ENCODE peak calls at places on chromosomes 7 and 10, in eight cellular contexts. K is OCI-LY7, X is endothelial cell of umbilical vein, I is IMR-90, W is kidney, Y is left ventricle myocardium inferior, D is A549, H is fibroblast of lung. U is an unnamed sample.

GRCh38 chr10:101938316-101939272 is 95.0 kb upstream of the KCNIP2 start:
- DNase-seq in X (peak; percentile 97), D (peak; percentile 31), W (no peak), Y (no peak), I (peak; percentile 93), H (peak; percentile 89), K (peak; percentile 21), U (peak; percentile 19)

GRCh38 chr7:50331564-50332208 is 27.2 kb downstream of the IKZF1 start:
- DNase-seq in Y (no peak), W (no peak), X (no peak), H (no peak), I (no peak), D (no peak), K (peak; percentile 74), U (no peak)

GRCh38 chr7:17677408-17677807 is 262.9 kb downstream of the SNX13 start:
- DNase-seq in Y (no peak), H (peak; percentile 75), W (no peak), I (peak; percentile 75), D (no peak), K (no peak), X (no peak), U (no peak)

GRCh38 chr7:28362812-28363211 is 49.5 kb upstream of the CREB5 start:
- DNase-seq in D (no peak), I (no peak), W (no peak), K (no peak), H (no peak), X (no peak), Y (no peak), U (no peak)

GRCh38 chr7:46283852-46284251 is 362.8 kb upstream of the IGFBP3 start:
- DNase-seq in K (no peak), X (no peak), D (no peak), I (no peak), H (no peak), W (no peak), Y (peak; percentile 31), U (no peak)

GRCh38 chr7:91759205-91759863 is 121.2 kb downstream of the MTERF1 start:
- DNase-seq in W (peak; percentile 71), Y (no peak), H (peak; percentile 54), D (peak; percentile 65), I (no peak), X (no peak), K (no peak), U (no peak)

GRCh38 chr10:79127151-79127961 is 58.6 kb downstream of the ZMIZ1 start:
- DNase-seq in X (peak; percentile 67), W (peak; percentile 88), Y (peak; percentile 76), K (no peak), D (peak; percentile 95), I (peak; percentile 86), H (peak; percentile 83), U (peak; percentile 64)

GRCh38 chr10:132132391-132132841 is 54.3 kb upstream of the DPYSL4 start:
- DNase-seq in H (no peak), Y (peak; percentile 8), D (no peak), W (peak; percentile 57), I (no peak), X (no peak), K (no peak), U (no peak)

GRCh38 chr10:69876286-69876685 is 74.6 kb downstream of the COL13A1 start:
- DNase-seq in K (no peak), I (no peak), X (no peak), W (peak; percentile 51), Y (no peak), D (no peak), H (no peak), U (no peak)

GRCh38 chr7:26189697-26190096 is 10.8 kb downstream of the HNRNPA2B1 start:
- DNase-seq in Y (no peak), D (no peak), I (no peak), K (no peak), X (no peak), W (no peak), H (no peak), U (no peak)

GRCh38 chr10:86313621-86314041 is 53.0 kb downstream of the GRID1 start:
- DNase-seq in D (no peak), Y (no peak), X (no peak), W (no peak), I (no peak), K (no peak), H (no peak), U (no peak)

GRCh38 chr7:120985130-120985758 is 3.3 kb upstream of the CPED1 start:
- DNase-seq in W (no peak), Y (no peak), K (no peak), X (no peak), D (no peak), I (peak; percentile 23), H (no peak), U (no peak)

GRCh38 chr10:77844713-77845454 is 81.7 kb downstream of the DLG5 start:
- DNase-seq in H (peak; percentile 37), X (peak; percentile 83), K (no peak), D (peak; percentile 70), W (peak; percentile 46), I (peak; percentile 83), Y (no peak), U (no peak)

GRCh38 chr10:124688889-124689670 is 55.1 kb downstream of the FAM53B start:
- DNase-seq in H (no peak), D (no peak), X (no peak), Y (no peak), K (no peak), I (no peak), W (no peak), U (no peak)

GRCh38 chr7:43646603-43647313 is 63.9 kb downstream of the STK17A start:
- DNase-seq in D (no peak), Y (no peak), X (no peak), K (peak; percentile 13), W (no peak), H (peak; percentile 41), I (peak; percentile 60), U (no peak)

GRCh38 chr7:14207711-14208110 is 218.2 kb upstream of the ETV1 start:
- DNase-seq in I (no peak), Y (no peak), D (no peak), X (no peak), W (no peak), K (no peak), H (no peak), U (no peak)
- H3K4me1 ChIP-seq in I (no peaks in the 10 kb centered on the region), Y (peaks cover 13% of the 10 kb centered on the region), D (no peaks in the 10 kb centered on the region), X (no peaks in the 10 kb centered on the region), W (no peaks in the 10 kb centered on the region), K (no peaks in the 10 kb centered on the region), H (no peaks in the 10 kb centered on the region), U (no peaks in the 10 kb centered on the region)

GRCh38 chr10:73253226-73253557 is 748 bp upstream of the MRPS16 start:
- DNase-seq in I (no peak), H (no peak), Y (no peak), D (peak; percentile 42), W (no peak), K (peak; percentile 63), X (no peak), U (no peak)
- TF ChIP-seq CTCF in I (peak; percentile 1), H (no peak), Y (no peak), D (no peak), W (no peak), K (peak; percentile 69), X (no peak), U (no peak)

GRCh38 chr10:3805791-3806381 is 20.9 kb upstream of the KLF6 start:
- DNase-seq in X (peak; percentile 96), W (no peak), D (peak; percentile 67), I (peak; percentile 77), Y (peak; percentile 34), K (peak; percentile 93), H (peak; percentile 75), U (no peak)

GRCh38 chr10:3802526-3803002 is 17.6 kb upstream of the KLF6 start:
- DNase-seq in Y (no peak), K (no peak), X (no peak), W (no peak), H (no peak), D (no peak), I (no peak), U (no peak)

GRCh38 chr10:3803295-3803883 is 18.4 kb upstream of the KLF6 start:
- DNase-seq in I (peak; percentile 55), D (peak; percentile 83), Y (no peak), H (no peak), X (no peak), K (no peak), W (no peak), U (no peak)

GRCh38 chr10:3805227-3805790 is 20.3 kb upstream of the KLF6 start:
- DNase-seq in K (peak; percentile 67), Y (no peak), W (no peak), X (peak; percentile 92), D (peak; percentile 81), H (peak; percentile 75), I (peak; percentile 83), U (no peak)

DNA sequence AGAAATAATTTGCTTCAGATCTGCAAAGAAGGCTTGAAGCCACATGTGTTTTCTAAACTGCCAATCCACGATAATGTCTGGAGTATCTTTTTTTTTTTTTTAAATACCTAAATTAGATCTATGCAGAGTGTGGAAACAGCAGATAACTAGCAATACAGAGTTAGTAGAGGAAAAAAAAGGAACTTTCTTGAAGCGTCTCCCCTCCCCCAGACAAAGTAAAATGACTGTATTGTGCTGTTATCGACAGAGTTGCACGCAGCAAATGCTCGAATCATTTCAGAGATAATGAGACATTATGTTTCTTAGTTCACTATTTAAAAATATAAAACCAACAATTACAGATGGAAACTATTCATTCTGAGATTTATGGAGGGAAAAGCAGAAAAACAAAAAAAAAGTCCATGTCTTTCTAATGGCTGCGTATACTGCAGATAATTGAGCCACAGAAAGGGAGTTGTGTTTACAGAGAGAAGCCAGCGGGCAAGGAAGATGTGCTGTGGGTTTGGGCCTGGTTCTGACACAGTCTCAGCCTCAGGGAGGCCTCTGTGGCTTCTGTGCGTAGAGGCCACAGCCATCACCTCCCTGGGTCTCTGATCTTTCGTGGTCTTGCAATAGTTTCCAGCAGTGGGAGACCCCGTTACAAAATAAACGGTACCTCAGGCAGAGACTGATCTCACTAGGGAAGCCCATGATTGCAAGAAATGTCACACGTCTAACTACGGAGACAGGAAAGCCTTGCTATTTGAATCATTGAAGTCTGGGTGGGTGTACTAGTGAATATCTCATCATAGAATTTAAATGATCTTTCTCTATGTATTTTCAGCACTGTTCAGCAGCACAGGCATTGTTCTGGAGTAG is 19.1 kb upstream of the KLF6 start:
- DNase-seq in X (peak; percentile 56), D (no peak), Y (no peak), I (peak; percentile 13), K (peak; percentile 30), H (no peak), W (no peak), U (no peak)
- H3K4me1 ChIP-seq in X (peaks cover 53% of the 10 kb centered on the region), D (peaks cover 66% of the 10 kb centered on the region), Y (peaks cover 83% of the 10 kb centered on the region), I (peaks cover 19% of the 10 kb centered on the region), K (peaks cover 65% of the 10 kb centered on the region), H (peaks cover 23% of the 10 kb centered on the region), W (peaks cover 44% of the 10 kb centered on the region), U (peaks cover 22% of the 10 kb centered on the region)

GRCh38 chr7:3194501-3195141 is 106.4 kb upstream of the SDK1 start:
- DNase-seq in X (peak; percentile 76), W (peak; percentile 86), Y (no peak), K (no peak), I (peak; percentile 89), H (peak; percentile 90), D (peak; percentile 86), U (peak; percentile 57)
- TF ChIP-seq CTCF in X (no peak), W (peak; percentile 5), Y (no peak), K (no peak), I (peak; percentile 1), H (no peak), D (no peak), U (no peak)

U was measured in testis.